ENCODE peak calls at places on chromosomes 1 and 21, in ten cellular contexts. One of them, this sample, is unnamed.

GRCh38 chr1:78490861-78491310 is at the start of gene PTGFR:
- DNase-seq in fibroblast of pulmonary artery: peak; percentile 18
- DNase-seq in fibroblast of lung: peak; percentile 27
- DNase-seq in colonic mucosa: peak; percentile 20
- DNase-seq in Panc1: no peak
- DNase-seq in heart right ventricle: no peak
- DNase-seq in GM20000: no peak
- DNase-seq in fibroblast of the aortic adventitia: peak; percentile 45
- DNase-seq in epithelial cell of esophagus: peak; percentile 37
- DNase-seq in hepatocyte: peak; percentile 31
- DNase-seq in this sample: peak; percentile 31

GRCh38 chr1:150487763-150488115 is 520 bp downstream of the TARS2 start:
- DNase-seq in fibroblast of pulmonary artery: no peak
- DNase-seq in fibroblast of lung: no peak
- DNase-seq in colonic mucosa: no peak
- DNase-seq in Panc1: no peak
- DNase-seq in heart right ventricle: no peak
- DNase-seq in GM20000: no peak
- DNase-seq in fibroblast of the aortic adventitia: no peak
- DNase-seq in epithelial cell of esophagus: no peak
- DNase-seq in hepatocyte: no peak
- DNase-seq in this sample: no peak

GRCh38 chr1:9689971-9690381 is 38.4 kb downstream of the PIK3CD start:
- DNase-seq in fibroblast of pulmonary artery: peak; percentile 16
- DNase-seq in fibroblast of lung: no peak
- DNase-seq in colonic mucosa: peak; percentile 39
- DNase-seq in Panc1: no peak
- DNase-seq in heart right ventricle: peak; percentile 22
- DNase-seq in GM20000: no peak
- DNase-seq in fibroblast of the aortic adventitia: no peak
- DNase-seq in epithelial cell of esophagus: peak; percentile 37
- DNase-seq in hepatocyte: peak; percentile 53
- DNase-seq in this sample: no peak

GRCh38 chr1:3314561-3315271 is 139.7 kb upstream of the ARHGEF16 start:
- DNase-seq in fibroblast of pulmonary artery: peak; percentile 66
- DNase-seq in fibroblast of lung: peak; percentile 63
- DNase-seq in colonic mucosa: no peak
- DNase-seq in Panc1: no peak
- DNase-seq in heart right ventricle: no peak
- DNase-seq in GM20000: no peak
- DNase-seq in fibroblast of the aortic adventitia: peak; percentile 77
- DNase-seq in epithelial cell of esophagus: no peak
- DNase-seq in hepatocyte: peak; percentile 49
- DNase-seq in this sample: no peak

GRCh38 chr1:181134543-181135461 is 46.3 kb downstream of the IER5 start:
- DNase-seq in fibroblast of pulmonary artery: peak; percentile 67
- DNase-seq in fibroblast of lung: peak; percentile 83
- DNase-seq in colonic mucosa: peak; percentile 67
- DNase-seq in Panc1: no peak
- DNase-seq in heart right ventricle: peak; percentile 26
- DNase-seq in GM20000: peak; percentile 56
- DNase-seq in fibroblast of the aortic adventitia: peak; percentile 80
- DNase-seq in epithelial cell of esophagus: peak; percentile 98
- DNase-seq in hepatocyte: no peak
- DNase-seq in this sample: peak; percentile 69

GRCh38 chr21:14321042-14321441 is 61.9 kb downstream of the HSPA13 start:
- DNase-seq in fibroblast of pulmonary artery: peak; percentile 1
- DNase-seq in fibroblast of lung: no peak
- DNase-seq in colonic mucosa: no peak
- DNase-seq in Panc1: no peak
- DNase-seq in heart right ventricle: no peak
- DNase-seq in GM20000: no peak
- DNase-seq in fibroblast of the aortic adventitia: no peak
- DNase-seq in epithelial cell of esophagus: peak; percentile 36
- DNase-seq in hepatocyte: no peak
- DNase-seq in this sample: no peak

GRCh38 chr21:43282358-43283120 is 113.7 kb downstream of the CRYAA start:
- DNase-seq in fibroblast of pulmonary artery: no peak
- DNase-seq in fibroblast of lung: no peak
- DNase-seq in colonic mucosa: no peak
- DNase-seq in Panc1: no peak
- DNase-seq in heart right ventricle: no peak
- DNase-seq in GM20000: no peak
- DNase-seq in fibroblast of the aortic adventitia: no peak
- DNase-seq in epithelial cell of esophagus: no peak
- DNase-seq in hepatocyte: no peak
- DNase-seq in this sample: no peak

GRCh38 chr1:41486892-41487728 is 2.6 kb upstream of the EDN2 start:
- DNase-seq in fibroblast of pulmonary artery: peak; percentile 51
- DNase-seq in fibroblast of lung: peak; percentile 52
- DNase-seq in colonic mucosa: no peak
- DNase-seq in Panc1: no peak
- DNase-seq in heart right ventricle: no peak
- DNase-seq in GM20000: peak; percentile 87
- DNase-seq in fibroblast of the aortic adventitia: no peak
- DNase-seq in epithelial cell of esophagus: no peak
- DNase-seq in hepatocyte: no peak
- DNase-seq in this sample: no peak

GRCh38 chr1:169305356-169305755 is 62.2 kb downstream of the NME7 start:
- DNase-seq in fibroblast of pulmonary artery: no peak
- DNase-seq in fibroblast of lung: no peak
- DNase-seq in colonic mucosa: no peak
- DNase-seq in Panc1: no peak
- DNase-seq in heart right ventricle: no peak
- DNase-seq in GM20000: no peak
- DNase-seq in fibroblast of the aortic adventitia: no peak
- DNase-seq in epithelial cell of esophagus: no peak
- DNase-seq in hepatocyte: no peak
- DNase-seq in this sample: no peak

GRCh38 chr1:49389699-49390098 is 613.0 kb upstream of the BEND5 start:
- DNase-seq in fibroblast of pulmonary artery: no peak
- DNase-seq in fibroblast of lung: no peak
- DNase-seq in colonic mucosa: no peak
- DNase-seq in Panc1: no peak
- DNase-seq in heart right ventricle: no peak
- DNase-seq in GM20000: no peak
- DNase-seq in fibroblast of the aortic adventitia: no peak
- DNase-seq in epithelial cell of esophagus: no peak
- DNase-seq in hepatocyte: no peak
- DNase-seq in this sample: no peak

GRCh38 chr1:68204965-68205630 is 27.2 kb downstream of the WLS start:
- DNase-seq in fibroblast of pulmonary artery: no peak
- DNase-seq in fibroblast of lung: no peak
- DNase-seq in colonic mucosa: no peak
- DNase-seq in Panc1: no peak
- DNase-seq in heart right ventricle: peak; percentile 30
- DNase-seq in GM20000: no peak
- DNase-seq in fibroblast of the aortic adventitia: no peak
- DNase-seq in epithelial cell of esophagus: no peak
- DNase-seq in hepatocyte: no peak
- DNase-seq in this sample: no peak

GRCh38 chr1:17018849-17019248 is 7.1 kb upstream of the ATP13A2 start:
- DNase-seq in fibroblast of pulmonary artery: no peak
- DNase-seq in fibroblast of lung: no peak
- DNase-seq in colonic mucosa: no peak
- DNase-seq in Panc1: no peak
- DNase-seq in heart right ventricle: no peak
- DNase-seq in GM20000: peak; percentile 39
- DNase-seq in fibroblast of the aortic adventitia: no peak
- DNase-seq in epithelial cell of esophagus: no peak
- DNase-seq in hepatocyte: no peak
- DNase-seq in this sample: no peak

GRCh38 chr1:155062151-155062686 is 1.3 kb upstream of the EFNA4 start:
- DNase-seq in fibroblast of pulmonary artery: no peak
- DNase-seq in fibroblast of lung: no peak
- DNase-seq in colonic mucosa: peak; percentile 44
- DNase-seq in Panc1: no peak
- DNase-seq in heart right ventricle: no peak
- DNase-seq in GM20000: no peak
- DNase-seq in fibroblast of the aortic adventitia: no peak
- DNase-seq in epithelial cell of esophagus: no peak
- DNase-seq in hepatocyte: peak; percentile 73
- DNase-seq in this sample: no peak
- TF ChIP-seq CTCF in fibroblast of pulmonary artery: no peak
- TF ChIP-seq CTCF in fibroblast of lung: no peak
- TF ChIP-seq CTCF in colonic mucosa: no peak
- TF ChIP-seq CTCF in Panc1: no peak
- TF ChIP-seq CTCF in heart right ventricle: no peak
- TF ChIP-seq CTCF in GM20000: no peak
- TF ChIP-seq CTCF in fibroblast of the aortic adventitia: peak; percentile 11
- TF ChIP-seq CTCF in epithelial cell of esophagus: no peak
- TF ChIP-seq CTCF in hepatocyte: no peak
- TF ChIP-seq CTCF in this sample: no peak

DNA sequence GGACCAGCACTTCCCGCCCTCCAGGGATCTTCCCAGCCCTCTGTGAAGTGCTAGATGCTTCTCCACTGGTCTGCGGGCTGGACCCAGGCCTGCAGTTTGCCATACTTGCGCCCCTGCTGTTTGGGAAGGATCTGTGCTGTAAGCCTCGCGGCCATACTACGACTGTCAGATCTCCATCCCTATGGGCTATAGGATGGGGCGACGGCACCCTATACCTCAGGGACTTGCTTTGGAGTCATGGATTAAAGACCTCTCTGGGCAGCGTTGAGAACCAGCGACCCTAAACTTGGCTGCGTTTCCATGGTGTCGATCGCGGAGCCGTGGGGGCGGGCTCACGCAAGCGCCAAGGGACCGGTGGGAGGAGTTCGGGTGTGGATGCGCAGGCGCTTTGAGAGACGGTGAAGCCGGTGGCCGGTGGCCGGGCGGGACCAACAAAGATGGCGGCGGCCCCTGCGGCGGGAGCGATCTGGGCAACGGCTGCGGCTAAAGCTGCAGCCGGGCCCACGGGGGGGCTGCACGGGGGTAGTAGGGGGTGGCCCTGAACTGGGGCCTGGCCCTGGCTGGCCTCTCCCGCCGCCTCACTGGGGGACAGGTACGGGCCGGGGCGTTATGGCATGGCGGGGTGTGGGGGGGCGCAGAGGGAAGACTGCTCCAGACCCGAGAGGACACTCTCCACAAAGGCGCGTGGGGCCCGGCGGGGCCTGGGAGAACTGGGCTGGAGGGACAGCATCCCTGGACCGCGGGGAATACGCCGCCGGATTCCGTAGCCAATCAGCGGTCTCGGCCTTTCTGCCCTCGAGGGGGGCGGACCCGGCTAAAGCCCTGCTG is at the start of gene USP21:
- DNase-seq in fibroblast of pulmonary artery: peak; percentile 90
- DNase-seq in fibroblast of lung: peak; percentile 87
- DNase-seq in colonic mucosa: peak; percentile 94
- DNase-seq in Panc1: peak; percentile 69
- DNase-seq in heart right ventricle: peak; percentile 95
- DNase-seq in GM20000: peak; percentile 94
- DNase-seq in fibroblast of the aortic adventitia: peak; percentile 87
- DNase-seq in epithelial cell of esophagus: peak; percentile 90
- DNase-seq in hepatocyte: peak; percentile 96
- DNase-seq in this sample: peak; percentile 82
- TF ChIP-seq CTCF in fibroblast of pulmonary artery: peak; percentile 44
- TF ChIP-seq CTCF in fibroblast of lung: peak; percentile 54
- TF ChIP-seq CTCF in colonic mucosa: no peak
- TF ChIP-seq CTCF in Panc1: peak; percentile 47
- TF ChIP-seq CTCF in heart right ventricle: no peak
- TF ChIP-seq CTCF in GM20000: no peak
- TF ChIP-seq CTCF in fibroblast of the aortic adventitia: peak; percentile 64
- TF ChIP-seq CTCF in epithelial cell of esophagus: peak; percentile 63
- TF ChIP-seq CTCF in hepatocyte: peak; percentile 25
- TF ChIP-seq CTCF in this sample: peak; percentile 41

DNA sequence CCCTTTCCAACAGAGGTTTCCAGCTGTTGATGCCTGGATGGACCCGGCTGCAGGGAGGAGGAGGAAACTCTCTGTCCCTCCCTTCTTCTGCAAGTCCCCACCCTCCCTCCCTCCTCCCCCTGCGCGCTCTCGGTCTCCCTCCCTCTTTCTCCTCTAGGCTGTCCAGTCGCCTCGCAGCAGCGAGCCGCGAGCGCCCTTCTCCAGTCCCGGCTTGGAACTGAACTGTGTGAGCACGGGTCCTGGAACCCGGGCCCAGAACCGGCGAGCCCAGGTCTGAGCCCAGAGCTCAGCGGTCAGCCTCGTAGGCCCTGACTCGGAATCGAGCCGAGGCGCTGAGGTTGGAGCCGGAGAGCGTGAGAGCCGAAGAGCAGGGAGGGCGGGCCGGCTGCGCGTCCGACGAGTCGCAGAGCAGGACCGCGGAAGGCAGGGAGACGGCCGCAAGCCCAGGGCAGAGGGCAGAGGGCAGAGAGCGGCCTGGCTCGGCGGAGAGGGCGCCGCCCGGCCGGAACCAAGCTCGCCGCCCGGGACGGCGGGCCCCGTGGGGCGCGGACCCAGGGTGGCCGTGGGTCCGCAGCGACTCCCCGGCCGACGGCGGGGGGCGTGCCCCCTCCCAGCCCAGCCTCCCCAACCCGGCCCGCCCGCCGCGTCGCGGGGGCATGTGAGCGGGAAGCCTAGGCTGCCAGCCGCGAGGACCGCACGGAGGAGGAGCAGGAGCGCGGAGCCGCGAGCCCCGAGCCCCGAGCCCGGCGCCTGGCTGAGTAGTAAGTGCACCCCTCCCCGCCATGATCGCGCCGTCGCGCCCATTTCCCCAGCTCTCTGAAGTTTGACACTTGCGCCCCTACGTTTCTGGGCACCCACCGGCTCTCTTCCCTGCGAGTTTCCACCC is at the start of gene SOX13:
- DNase-seq in fibroblast of pulmonary artery: peak; percentile 92
- DNase-seq in fibroblast of lung: peak; percentile 91
- DNase-seq in colonic mucosa: peak; percentile 94
- DNase-seq in Panc1: peak; percentile 48
- DNase-seq in heart right ventricle: peak; percentile 90
- DNase-seq in GM20000: no peak
- DNase-seq in fibroblast of the aortic adventitia: peak; percentile 90
- DNase-seq in epithelial cell of esophagus: peak; percentile 91
- DNase-seq in hepatocyte: peak; percentile 93
- DNase-seq in this sample: peak; percentile 81
- TF ChIP-seq CTCF in fibroblast of pulmonary artery: peak; percentile 20
- TF ChIP-seq CTCF in fibroblast of lung: peak; percentile 22
- TF ChIP-seq CTCF in colonic mucosa: no peak
- TF ChIP-seq CTCF in Panc1: no peak
- TF ChIP-seq CTCF in heart right ventricle: peak; percentile 19
- TF ChIP-seq CTCF in GM20000: no peak
- TF ChIP-seq CTCF in fibroblast of the aortic adventitia: peak; percentile 44
- TF ChIP-seq CTCF in epithelial cell of esophagus: peak; percentile 23
- TF ChIP-seq CTCF in hepatocyte: peak; percentile 33
- TF ChIP-seq CTCF in this sample: peak; percentile 28

DNA sequence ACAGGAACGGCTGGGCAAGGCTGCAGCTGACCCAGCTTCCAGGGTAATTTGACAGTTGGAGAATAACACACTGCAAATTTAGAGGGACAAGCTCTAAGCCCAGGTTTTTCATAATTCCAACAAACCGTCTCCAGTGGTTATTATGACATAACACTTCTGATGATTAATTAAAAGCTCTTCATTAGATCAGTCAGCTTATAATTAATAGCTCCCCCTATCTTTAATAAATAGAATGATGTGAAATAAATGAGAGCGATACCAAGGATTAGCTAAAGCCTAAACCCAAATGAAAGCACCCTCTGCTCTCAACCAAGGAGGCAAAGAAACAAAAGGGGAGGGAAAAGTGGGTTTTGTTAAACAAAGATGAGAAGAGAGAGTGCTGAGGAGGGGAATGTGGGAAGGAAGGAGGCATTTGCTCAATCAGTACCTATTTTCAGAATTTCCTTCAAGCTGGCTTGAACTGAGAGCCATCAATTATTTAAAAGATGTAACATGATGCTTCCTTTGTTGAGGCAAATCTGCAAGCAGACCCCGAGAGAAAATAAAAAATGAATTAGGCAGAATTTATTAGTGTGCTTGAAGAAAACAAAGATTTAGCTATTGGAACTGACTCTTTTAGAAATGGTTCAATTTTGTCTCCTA is 221.8 kb upstream of the ESRRG start:
- DNase-seq in fibroblast of pulmonary artery: no peak
- DNase-seq in fibroblast of lung: no peak
- DNase-seq in colonic mucosa: no peak
- DNase-seq in Panc1: no peak
- DNase-seq in heart right ventricle: no peak
- DNase-seq in GM20000: no peak
- DNase-seq in fibroblast of the aortic adventitia: no peak
- DNase-seq in epithelial cell of esophagus: no peak
- DNase-seq in hepatocyte: no peak
- DNase-seq in this sample: no peak
- TF ChIP-seq CTCF in fibroblast of pulmonary artery: no peak
- TF ChIP-seq CTCF in fibroblast of lung: no peak
- TF ChIP-seq CTCF in colonic mucosa: no peak
- TF ChIP-seq CTCF in Panc1: no peak
- TF ChIP-seq CTCF in heart right ventricle: no peak
- TF ChIP-seq CTCF in GM20000: no peak
- TF ChIP-seq CTCF in fibroblast of the aortic adventitia: no peak
- TF ChIP-seq CTCF in epithelial cell of esophagus: peak; percentile 11
- TF ChIP-seq CTCF in hepatocyte: no peak
- TF ChIP-seq CTCF in this sample: no peak

This sample was measured in HFFc6.